ENCODE peak calls at places on chromosome 10, in seven cellular contexts. O is mesendoderm, A is IMR-90, L is H9, N is neuronal stem cell, Q is H1, D is trophoblast cell. S is an unnamed sample.

GRCh38 chr10:73922007-73922863 is 11.3 kb downstream of the PLAU start:
- DNase-seq in O (no peak), A (no peak), L (no peak), N (no peak), Q (no peak), D (no peak), S (no peak)

GRCh38 chr10:102802920-102803534 is 34.2 kb downstream of the CYP17A1 start:
- DNase-seq in O (peak), A (peak), L (peak), N (no peak), Q (peak), D (peak), S (peak)

GRCh38 chr10:72044417-72045041 is 43.8 kb downstream of the SPOCK2 start:
- DNase-seq in O (no peak), A (peak), L (no peak), N (no peak), Q (no peak), D (peak), S (no peak)

GRCh38 chr10:69048103-69048502 is 39.8 kb upstream of the SRGN start:
- DNase-seq in O (no peak), A (peak), L (no peak), N (no peak), Q (no peak), D (peak), S (peak)

GRCh38 chr10:115321360-115321759 is 228.2 kb downstream of the ATRNL1 start:
- DNase-seq in O (no peak), A (no peak), L (no peak), N (no peak), Q (no peak), D (no peak), S (peak)

GRCh38 chr10:15168781-15169554 is 475 bp upstream of the NMT2 start:
- DNase-seq in O (peak), A (peak), L (peak), N (peak), Q (peak), D (peak), S (peak)

GRCh38 chr10:72088879-72089585 is 681 bp upstream of the SPOCK2 start:
- DNase-seq in O (peak), A (no peak), L (peak), N (no peak), Q (no peak), D (no peak), S (peak)

GRCh38 chr10:32153252-32153651 is 97.0 kb upstream of the KIF5B start:
- DNase-seq in O (no peak), A (no peak), L (no peak), N (no peak), Q (no peak), D (no peak), S (no peak)

GRCh38 chr10:95236068-95236903 is 42.2 kb downstream of the ACSM6 start:
- DNase-seq in O (peak), A (peak), L (no peak), N (no peak), Q (no peak), D (no peak), S (peak)

GRCh38 chr10:59976909-59977308 is 70.6 kb upstream of the CCDC6 start:
- DNase-seq in O (no peak), A (no peak), L (no peak), N (no peak), Q (no peak), D (no peak), S (peak)

GRCh38 chr10:22683995-22684305 is 30.4 kb downstream of the PIP4K2A start:
- DNase-seq in O (no peak), A (no peak), L (no peak), N (no peak), Q (no peak), D (no peak), S (no peak)

GRCh38 chr10:125265579-125265955 is 105.2 kb upstream of the CTBP2 start:
- DNase-seq in O (peak), A (no peak), L (no peak), N (no peak), Q (no peak), D (no peak), S (no peak)

GRCh38 chr10:62224606-62225005 is 44.0 kb downstream of the RTKN2 start:
- DNase-seq in O (peak), A (peak), L (no peak), N (no peak), Q (no peak), D (peak), S (peak)

GRCh38 chr10:5813091-5813340 is 218 bp downstream of the GDI2 start:
- DNase-seq in O (no peak), A (no peak), L (no peak), N (no peak), Q (no peak), D (no peak), S (no peak)

DNA sequence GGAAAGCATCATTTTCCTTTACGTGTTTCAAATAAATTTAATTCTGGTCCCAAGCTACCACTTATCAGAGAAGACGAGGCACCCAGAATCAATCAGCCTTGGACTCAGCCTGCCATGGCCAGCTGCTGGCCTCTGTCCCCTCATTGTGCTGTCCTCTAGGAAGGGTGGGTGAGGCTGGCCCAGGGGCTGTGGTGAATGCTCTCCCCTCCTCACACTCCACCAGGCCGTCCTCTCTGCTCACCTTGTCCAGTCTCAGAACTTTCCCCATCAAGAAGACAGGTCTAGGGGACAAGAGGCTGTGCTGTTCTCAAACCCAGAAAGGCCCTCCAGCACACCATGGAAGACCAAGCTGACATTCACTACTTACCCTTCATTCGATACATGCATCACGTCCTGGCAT is 36.4 kb downstream of the CXCL12 start:
- DNase-seq in O (no peak), A (no peak), L (no peak), N (no peak), Q (no peak), D (no peak), S (no peak)
- H2AK5ac ChIP-seq in O (no peak), A (peak), L (no peak), N (no peak), Q (no peak), D (no peak), S (no peak)

GRCh38 chr10:35428521-35428920 is 92.2 kb downstream of the CCNY start:
- DNase-seq in O (no peak), A (no peak), L (no peak), N (no peak), Q (no peak), D (no peak), S (no peak)
- H2AK5ac ChIP-seq in O (no peak), A (no peak), L (no peak), N (no peak), Q (no peak), D (no peak), S (no peak)

GRCh38 chr10:24989867-24990266 is 26.1 kb downstream of the ENKUR start:
- DNase-seq in O (no peak), A (peak), L (no peak), N (no peak), Q (no peak), D (no peak), S (no peak)

GRCh38 chr10:24991298-24991697 is 24.7 kb downstream of the ENKUR start:
- DNase-seq in O (no peak), A (no peak), L (no peak), N (no peak), Q (no peak), D (no peak), S (no peak)

GRCh38 chr10:24993237-24993958 is 22.6 kb downstream of the ENKUR start:
- DNase-seq in O (no peak), A (no peak), L (no peak), N (no peak), Q (no peak), D (no peak), S (no peak)

GRCh38 chr10:24992512-24993133 is 23.3 kb downstream of the ENKUR start:
- DNase-seq in O (no peak), A (no peak), L (no peak), N (no peak), Q (no peak), D (no peak), S (no peak)

DNA sequence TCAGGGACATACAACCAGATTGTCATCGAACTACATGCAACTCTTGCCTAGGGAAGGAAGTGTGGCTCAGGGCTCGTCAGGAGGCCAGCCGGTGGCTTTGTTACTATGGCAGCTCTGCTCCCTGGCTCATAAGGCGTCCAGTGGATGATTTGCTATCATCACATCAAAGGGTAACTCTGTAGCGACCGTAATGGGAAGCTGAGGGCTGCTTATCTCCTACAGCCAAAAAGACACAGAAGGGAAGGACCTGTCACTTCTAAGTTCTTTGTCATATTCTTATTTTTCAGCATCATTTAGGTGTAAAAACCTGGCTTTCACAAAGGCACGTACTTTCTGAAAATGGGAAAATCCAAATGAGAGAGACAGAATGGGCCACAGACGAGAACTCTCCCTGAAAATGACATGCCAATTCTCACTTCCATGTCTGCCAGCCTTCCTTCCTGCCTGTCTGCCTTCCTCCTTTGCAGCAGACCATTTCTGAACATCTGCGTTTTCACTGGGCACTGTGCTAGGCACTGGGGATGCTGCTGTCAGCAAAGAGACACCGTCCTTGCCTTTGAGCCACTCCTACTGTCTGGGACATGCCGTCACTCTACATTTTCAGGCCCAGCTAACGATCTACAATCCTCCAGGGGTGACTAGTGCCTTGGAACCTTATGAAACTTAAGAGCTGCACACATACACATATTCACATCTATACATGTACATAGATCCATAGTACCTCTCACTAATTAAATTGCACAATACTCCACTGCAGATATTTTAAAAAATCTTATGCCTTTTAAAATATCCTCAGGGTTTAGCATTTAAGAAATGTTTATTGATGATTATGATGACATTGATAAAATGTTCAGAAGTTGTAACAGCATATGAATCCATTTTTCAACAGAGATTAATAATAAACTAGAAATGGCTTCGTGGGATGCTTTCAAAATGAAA is 26.9 kb downstream of the ENKUR start:
- DNase-seq in O (peak), A (no peak), L (no peak), N (no peak), Q (no peak), D (peak), S (no peak)
- H2AK5ac ChIP-seq in O (no peak), A (peak), L (no peak), N (no peak), Q (no peak), D (no peak), S (no peak)

GRCh38 chr10:13414137-13414536 is 66.0 kb upstream of the SEPHS1 start:
- DNase-seq in O (no peak), A (no peak), L (no peak), N (no peak), Q (no peak), D (no peak), S (no peak)
- H2AK5ac ChIP-seq in O (no peak), A (no peak), L (no peak), N (no peak), Q (no peak), D (no peak), S (no peak)

GRCh38 chr10:99740933-99741559 is 9.0 kb downstream of the CUTC start:
- DNase-seq in O (no peak), A (no peak), L (no peak), N (no peak), Q (no peak), D (no peak), S (no peak)
- H2AK5ac ChIP-seq in O (no peak), A (no peak), L (no peak), N (no peak), Q (no peak), D (no peak), S (no peak)

GRCh38 chr10:33596411-33596810 is 261.9 kb upstream of the NRP1 start:
- DNase-seq in O (no peak), A (no peak), L (no peak), N (no peak), Q (no peak), D (no peak), S (no peak)

GRCh38 chr10:33602278-33602677 is 267.8 kb upstream of the NRP1 start:
- DNase-seq in O (no peak), A (no peak), L (no peak), N (no peak), Q (no peak), D (no peak), S (no peak)

GRCh38 chr10:33594475-33594874 is 260.0 kb upstream of the NRP1 start:
- DNase-seq in O (no peak), A (no peak), L (no peak), N (no peak), Q (no peak), D (no peak), S (no peak)

DNA sequence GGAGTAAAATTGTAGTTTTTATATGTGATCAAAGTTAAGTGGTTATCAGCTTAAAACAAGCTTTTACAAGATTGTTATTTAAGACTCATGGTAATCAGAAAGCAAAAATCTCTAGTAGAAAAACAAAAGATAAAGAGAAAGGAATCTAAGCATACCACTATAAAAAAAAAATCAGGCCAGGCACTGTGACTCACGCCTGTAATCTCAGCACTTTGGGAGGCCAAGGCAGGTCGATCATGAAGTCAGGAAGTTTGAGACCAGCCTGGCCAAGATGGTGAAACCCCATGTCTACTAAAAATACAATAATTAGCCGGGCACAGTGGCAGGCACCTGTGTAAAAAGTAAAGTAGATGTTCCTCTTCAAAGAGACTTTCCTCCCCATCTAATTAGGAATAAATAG is 265.9 kb upstream of the NRP1 start:
- DNase-seq in O (no peak), A (peak), L (no peak), N (no peak), Q (no peak), D (peak), S (peak)
- H2AK5ac ChIP-seq in O (no peak), A (no peak), L (no peak), N (no peak), Q (no peak), D (no peak), S (no peak)

S was measured in mesenchymal stem cell.